ENCODE peak calls at places on chromosomes 3 and 15, in five cellular contexts. K is sigmoid colon; V is choroid plexus epithelial cell; L is effector memory CD4-positive, alpha-beta T cell; S is right cardiac atrium. G is an unnamed sample.
A peak's percentile ranks its signal among the peaks of the same experiment; 100 is the strongest.

GRCh38 chr15:71199384-71200351 is 84.4 kb downstream of the THSD4 start:
- DNase-seq in K (no peak), V (no peak), L (no peak), S (no peak), G (peak; percentile 39)

GRCh38 chr15:70488941-70489848 is 274.2 kb downstream of the UACA start:
- DNase-seq in K (no peak), V (no peak), L (no peak), S (no peak), G (no peak)

GRCh38 chr3:132983143-132983770 is 54.9 kb upstream of the TMEM108 start:
- DNase-seq in K (no peak), V (no peak), L (no peak), S (no peak), G (no peak)

GRCh38 chr15:36877294-36877693 is 223.1 kb downstream of the MEIS2 start:
- DNase-seq in K (no peak), V (no peak), L (no peak), S (no peak), G (no peak)

GRCh38 chr3:3015472-3016089 is 94.6 kb downstream of the IL5RA start:
- DNase-seq in K (no peak), V (peak; percentile 30), L (no peak), S (no peak), G (peak; percentile 14)

GRCh38 chr3:149657796-149658443 is at the start of gene WWTR1:
- DNase-seq in K (peak; percentile 99), V (peak; percentile 95), L (no peak), S (peak; percentile 95), G (peak; percentile 94)

GRCh38 chr15:66050264-66050663 is 181.0 kb downstream of the RAB11A start:
- DNase-seq in K (no peak), V (no peak), L (no peak), S (no peak), G (no peak)

GRCh38 chr3:13106308-13106970 is 33.2 kb upstream of the IQSEC1 start:
- DNase-seq in K (peak; percentile 17), V (no peak), L (no peak), S (no peak), G (peak; percentile 23)

GRCh38 chr3:11954312-11954934 is 49.8 kb upstream of the SYN2 start:
- DNase-seq in K (no peak), V (no peak), L (no peak), S (peak; percentile 13), G (no peak)

GRCh38 chr15:74396445-74397238 is 29.2 kb upstream of the CYP11A1 start:
- DNase-seq in K (no peak), V (peak; percentile 45), L (no peak), S (no peak), G (peak; percentile 86)

GRCh38 chr15:61839541-61839940 is 220.7 kb downstream of the VPS13C start:
- DNase-seq in K (no peak), V (peak; percentile 82), L (no peak), S (no peak), G (no peak)

GRCh38 chr15:68783226-68784054 is 37.3 kb downstream of the ANP32A start:
- DNase-seq in K (peak; percentile 63), V (peak; percentile 38), L (peak; percentile 53), S (no peak), G (no peak)

GRCh38 chr3:120440001-120440703 is 10.6 kb downstream of the FSTL1 start:
- DNase-seq in K (no peak), V (no peak), L (no peak), S (no peak), G (peak; percentile 77)

GRCh38 chr15:64048766-64049165 is 2.5 kb upstream of the DAPK2 start:
- DNase-seq in K (no peak), V (no peak), L (no peak), S (no peak), G (no peak)

GRCh38 chr15:64045774-64046346 is 425 bp downstream of the DAPK2 start:
- DNase-seq in K (no peak), V (no peak), L (no peak), S (peak; percentile 35), G (no peak)

GRCh38 chr15:64044315-64045105 is 1.8 kb downstream of the DAPK2 start:
- DNase-seq in K (no peak), V (peak; percentile 18), L (no peak), S (peak; percentile 27), G (peak; percentile 12)

GRCh38 chr15:64046347-64047153 is at the start of gene DAPK2:
- DNase-seq in K (peak; percentile 78), V (peak; percentile 58), L (peak; percentile 47), S (peak; percentile 79), G (peak; percentile 86)

DNA sequence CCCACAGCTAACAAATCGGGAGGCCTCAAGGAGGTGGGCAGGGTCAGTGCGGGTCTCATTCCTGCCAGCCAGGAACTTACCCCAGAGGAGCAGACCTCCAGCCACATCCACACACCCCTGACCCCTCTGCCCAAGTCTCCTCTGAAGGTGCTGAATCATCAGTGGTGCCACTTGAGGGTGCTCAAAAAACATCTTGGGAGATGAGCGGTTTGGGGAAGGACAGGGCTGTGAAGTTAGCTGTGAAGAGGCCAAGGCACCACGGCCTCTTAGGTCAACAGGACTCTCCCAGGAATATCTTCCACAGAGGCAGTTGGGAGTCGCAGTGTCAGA is 1.2 kb downstream of the DAPK2 start:
- DNase-seq in K (no peak), V (no peak), L (no peak), S (no peak), G (peak; percentile 13)
- H3K4me3 ChIP-seq in K (no peak overlapping the region), V (peak overlapping the region; percentile 59), L (no peak overlapping the region), S (peak overlapping the region; percentile 88), G (peak overlapping the region; percentile 80)

GRCh38 chr3:38275658-38276057 is 6.4 kb upstream of the SLC22A14 start:
- DNase-seq in K (no peak), V (no peak), L (no peak), S (no peak), G (no peak)
- H3K4me3 ChIP-seq in K (no peak overlapping the region), V (no peak overlapping the region), L (no peak overlapping the region), S (no peak overlapping the region), G (no peak overlapping the region)

GRCh38 chr3:134369231-134369741 is 5.0 kb downstream of the AMOTL2 start:
- DNase-seq in K (peak; percentile 62), V (peak; percentile 84), L (no peak), S (no peak), G (peak; percentile 78)
- H3K4me3 ChIP-seq in K (no peak overlapping the region), V (no peak overlapping the region), L (no peak overlapping the region), S (no peak overlapping the region), G (peak overlapping the region; percentile 100)

GRCh38 chr3:42682301-42683070 is 2.9 kb upstream of the KLHL40 start:
- DNase-seq in K (peak; percentile 61), V (no peak), L (no peak), S (peak; percentile 9), G (no peak)

GRCh38 chr3:42685363-42685881 is at the start of gene KLHL40:
- DNase-seq in K (peak; percentile 63), V (no peak), L (no peak), S (peak; percentile 12), G (no peak)

GRCh38 chr3:42685891-42686820 is 819 bp downstream of the KLHL40 start:
- DNase-seq in K (peak; percentile 56), V (no peak), L (no peak), S (no peak), G (no peak)

GRCh38 chr3:42684632-42685362 is 540 bp upstream of the KLHL40 start:
- DNase-seq in K (no peak), V (no peak), L (no peak), S (no peak), G (no peak)

GRCh38 chr3:42683875-42684593 is 1.3 kb upstream of the KLHL40 start:
- DNase-seq in K (peak; percentile 86), V (peak; percentile 90), L (no peak), S (peak; percentile 68), G (peak; percentile 98)
- H3K4me3 ChIP-seq in K (no peak overlapping the region), V (no peak overlapping the region), L (no peak overlapping the region), S (no peak overlapping the region), G (no peak overlapping the region)

GRCh38 chr15:81418891-81419290 is 44.9 kb upstream of the TMC3 start:
- DNase-seq in K (no peak), V (peak; percentile 22), L (no peak), S (no peak), G (no peak)

GRCh38 chr15:81418427-81418826 is 44.4 kb upstream of the TMC3 start:
- DNase-seq in K (no peak), V (no peak), L (no peak), S (no peak), G (no peak)

GRCh38 chr15:81413851-81414250 is 39.8 kb upstream of the TMC3 start:
- DNase-seq in K (no peak), V (no peak), L (no peak), S (no peak), G (no peak)

GRCh38 chr15:81419304-81419943 is 45.4 kb upstream of the TMC3 start:
- DNase-seq in K (no peak), V (peak; percentile 86), L (no peak), S (no peak), G (no peak)
- H3K4me3 ChIP-seq in K (no peak overlapping the region), V (no peak overlapping the region), L (no peak overlapping the region), S (no peak overlapping the region), G (no peak overlapping the region)

GRCh38 chr3:25430942-25431570 is 3.0 kb downstream of the RARB start:
- DNase-seq in K (no peak), V (no peak), L (no peak), S (no peak), G (no peak)
- H3K4me3 ChIP-seq in K (peak overlapping the region; percentile 10), V (peak overlapping the region; percentile 77), L (no peak overlapping the region), S (peak overlapping the region; percentile 91), G (no peak overlapping the region)

GRCh38 chr3:77079988-77080585 is 40.2 kb downstream of the ROBO2 start:
- DNase-seq in K (no peak), V (no peak), L (no peak), S (no peak), G (no peak)
- H3K4me3 ChIP-seq in K (no peak overlapping the region), V (no peak overlapping the region), L (no peak overlapping the region), S (no peak overlapping the region), G (no peak overlapping the region)

DNA sequence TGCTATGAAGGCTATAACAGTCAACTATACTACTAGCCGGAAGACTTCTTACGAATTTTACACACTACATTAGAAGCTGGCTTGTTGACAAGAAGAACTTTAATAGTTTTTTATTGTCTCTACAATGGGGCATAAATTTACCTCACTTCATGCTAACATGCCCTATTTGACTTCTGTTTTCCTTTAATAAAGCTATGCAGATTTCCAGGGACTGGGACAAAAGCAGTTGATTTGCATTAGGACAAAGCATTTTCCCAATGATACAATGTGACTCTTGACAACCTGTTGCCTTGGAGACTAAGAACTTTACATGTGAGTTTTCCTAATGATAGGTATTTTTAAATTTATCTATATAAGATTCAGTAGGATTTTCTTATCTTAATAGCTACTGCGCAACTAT is 318.6 kb upstream of the NAALADL2 start:
- DNase-seq in K (no peak), V (no peak), L (no peak), S (no peak), G (no peak)
- H3K4me3 ChIP-seq in K (no peak overlapping the region), V (no peak overlapping the region), L (no peak overlapping the region), S (no peak overlapping the region), G (no peak overlapping the region)

GRCh38 chr3:184563569-184563925 is 2.0 kb downstream of the EPHB3 start:
- DNase-seq in K (no peak), V (no peak), L (no peak), S (no peak), G (peak; percentile 36)
- H3K4me3 ChIP-seq in K (no peak overlapping the region), V (no peak overlapping the region), L (no peak overlapping the region), S (no peak overlapping the region), G (peak overlapping the region; percentile 81)

G was measured in GM23248.